ENCODE peak calls at places on chromosomes 13 and 19, in seven cellular contexts. U is mesenchymal stem cell, S is IMR-90, F is H9, P is neuronal stem cell, D is trophoblast cell, J is mesendoderm. O is an unnamed sample.

GRCh38 chr13:80469841-80470378 is 129.0 kb upstream of the SPRY2 start:
- DNase-seq in P (no peak), D (peak; percentile 34), F (no peak), U (peak; percentile 92), S (peak; percentile 31), J (no peak), O (no peak)

GRCh38 chr13:51832471-51833152 is 12.4 kb downstream of the TMEM272 start:
- DNase-seq in D (no peak), F (peak; percentile 46), S (peak; percentile 8), P (no peak), J (peak; percentile 40), U (peak; percentile 17), O (no peak)

GRCh38 chr13:30408319-30409101 is 13.8 kb upstream of the UBE2L5 start:
- DNase-seq in U (peak; percentile 88), S (peak; percentile 79), J (peak; percentile 98), P (peak; percentile 87), F (peak; percentile 98), D (peak; percentile 97), O (peak; percentile 92)

GRCh38 chr19:43759515-43759914 is 4.8 kb upstream of the SMG9 start:
- DNase-seq in J (peak; percentile 37), D (peak; percentile 89), S (peak; percentile 55), P (no peak), F (no peak), U (peak; percentile 65), O (no peak)

GRCh38 chr19:13102416-13102665 is 317 bp downstream of the LYL1 start:
- DNase-seq in J (no peak), U (peak; percentile 43), F (no peak), S (no peak), D (no peak), P (no peak), O (no peak)

GRCh38 chr19:524062-524674 is 7.4 kb upstream of the CDC34 start:
- DNase-seq in F (no peak), P (no peak), J (no peak), D (peak; percentile 38), S (peak; percentile 49), U (peak; percentile 29), O (no peak)

GRCh38 chr19:21023901-21024300 is 3.4 kb downstream of the ZNF430 start:
- DNase-seq in S (peak; percentile 65), D (no peak), P (no peak), J (no peak), U (no peak), F (no peak), O (no peak)

GRCh38 chr19:42201489-42202289 is 15.8 kb downstream of the DEDD2 start:
- DNase-seq in J (no peak), S (no peak), U (no peak), F (no peak), P (no peak), D (peak; percentile 35), O (no peak)

GRCh38 chr19:590396-590745 is 690 bp downstream of the HCN2 start:
- DNase-seq in F (no peak), S (peak; percentile 30), U (no peak), P (no peak), D (peak; percentile 39), J (no peak), O (no peak)

GRCh38 chr13:28451482-28452217 is 43.3 kb downstream of the FLT1 start:
- DNase-seq in J (peak; percentile 55), U (no peak), F (peak; percentile 59), D (peak; percentile 48), S (no peak), P (no peak), O (no peak)

GRCh38 chr13:109426690-109426990 is 359.7 kb downstream of the IRS2 start:
- DNase-seq in U (no peak), F (no peak), P (no peak), D (no peak), S (no peak), J (no peak), O (no peak)

GRCh38 chr13:40440990-40441820 is 225.2 kb downstream of the FOXO1 start:
- DNase-seq in D (peak; percentile 93), F (no peak), P (no peak), J (no peak), U (no peak), S (no peak), O (no peak)

GRCh38 chr19:55044286-55044685 is 6.2 kb upstream of the GP6 start:
- DNase-seq in S (no peak), F (no peak), U (no peak), D (no peak), J (no peak), P (no peak), O (no peak)

GRCh38 chr13:23288564-23288963 is 107.8 kb downstream of the SGCG start:
- DNase-seq in S (no peak), U (no peak), F (no peak), P (no peak), J (no peak), D (no peak), O (no peak)
- H3K18ac ChIP-seq in S (no peak overlapping the region), U (no peak overlapping the region), F (no peak overlapping the region), P (no peak overlapping the region), J (no peak overlapping the region), D (no peak overlapping the region), O (no peak overlapping the region)

DNA sequence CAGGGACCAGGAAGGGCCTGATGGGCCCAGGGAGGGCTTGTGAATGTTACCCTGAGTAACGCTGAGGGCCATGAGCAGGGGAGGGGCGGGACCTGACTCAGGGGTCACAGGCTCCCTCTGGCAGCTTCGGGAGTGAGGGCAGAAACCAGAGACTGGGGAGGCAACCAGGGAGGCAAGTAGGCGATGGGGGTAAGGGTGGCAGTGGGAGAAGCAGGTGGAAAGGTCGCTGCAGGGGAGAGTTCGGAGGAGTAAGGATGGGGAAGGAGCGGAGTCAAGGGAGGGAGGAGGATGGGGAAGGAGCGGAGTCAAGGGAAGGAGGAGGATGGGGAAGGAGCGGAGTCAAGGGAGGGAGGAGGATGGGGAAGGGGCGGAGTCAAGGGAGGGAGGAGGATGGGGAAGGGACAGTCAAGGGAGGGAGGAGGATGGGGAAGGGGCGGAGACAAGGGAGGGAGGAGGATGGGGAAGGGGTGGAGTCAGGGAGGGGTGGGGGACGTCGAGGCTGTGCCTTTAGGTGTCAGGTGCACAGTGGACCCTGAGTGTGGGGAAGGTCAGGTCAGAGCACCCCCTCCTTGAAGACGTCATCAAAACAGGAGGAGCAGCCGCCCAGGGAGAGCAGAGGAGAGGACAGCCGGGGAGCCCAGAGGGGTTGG is 15.5 kb upstream of the B3GNT3 start:
- DNase-seq in D (no peak), S (peak; percentile 15), J (peak; percentile 95), P (peak; percentile 66), F (peak; percentile 93), U (peak; percentile 63), O (peak; percentile 79)
- H3K18ac ChIP-seq in D (no peak overlapping the region), S (no peak overlapping the region), J (no peak overlapping the region), P (peak overlapping the region; percentile 95), F (no peak overlapping the region), U (peak overlapping the region; percentile 1), O (peak overlapping the region; percentile 93)

GRCh38 chr13:48014359-48014758 is 13.3 kb upstream of the SUCLA2 start:
- DNase-seq in D (no peak), P (no peak), F (no peak), J (no peak), S (no peak), U (no peak), O (no peak)
- H3K18ac ChIP-seq in D (no peak overlapping the region), P (no peak overlapping the region), F (no peak overlapping the region), J (no peak overlapping the region), S (no peak overlapping the region), U (no peak overlapping the region), O (no peak overlapping the region)

GRCh38 chr13:112952759-112953541 is 16.1 kb upstream of the MCF2L start:
- DNase-seq in F (no peak), J (no peak), D (no peak), P (no peak), S (no peak), U (no peak), O (no peak)

GRCh38 chr13:112943309-112944125 is 25.5 kb upstream of the MCF2L start:
- DNase-seq in U (peak; percentile 31), D (peak; percentile 29), P (peak; percentile 64), F (peak; percentile 63), J (peak; percentile 76), S (peak; percentile 4), O (no peak)

GRCh38 chr13:112942689-112943308 is 26.2 kb upstream of the MCF2L start:
- DNase-seq in D (peak; percentile 99), J (peak; percentile 97), P (peak; percentile 97), U (peak; percentile 90), F (peak; percentile 94), S (peak; percentile 91), O (peak; percentile 85)

GRCh38 chr13:112951674-112952371 is 17.2 kb upstream of the MCF2L start:
- DNase-seq in P (no peak), S (no peak), D (no peak), F (peak; percentile 24), U (no peak), J (no peak), O (no peak)

GRCh38 chr13:112947796-112948195 is 21.2 kb upstream of the MCF2L start:
- DNase-seq in U (no peak), J (no peak), P (no peak), F (no peak), S (no peak), D (no peak), O (no peak)
- H3K18ac ChIP-seq in U (no peak overlapping the region), J (no peak overlapping the region), P (peak overlapping the region; percentile 33), F (no peak overlapping the region), S (no peak overlapping the region), D (no peak overlapping the region), O (no peak overlapping the region)